ENCODE peak calls at places on chromosomes 1 and 21, in nine cellular contexts. One of them, this sample, is unnamed.
A peak's percentile ranks its signal among the peaks of the same experiment; 100 is the strongest.

GRCh38 chr1:205335692-205336091 is 14.1 kb upstream of the NUAK2 start:
- DNase-seq in retinal pigment epithelial cell: no peak
- DNase-seq in nephron progenitor cell: peak; percentile 86
- DNase-seq in colonic mucosa: peak; percentile 90
- DNase-seq in A549: peak; percentile 89
- DNase-seq in cardiac muscle cell: peak; percentile 78
- DNase-seq in psoas muscle: peak; percentile 63
- DNase-seq in left ventricle myocardium inferior: peak; percentile 63
- DNase-seq in IMR-90: peak; percentile 62
- DNase-seq in this sample: peak; percentile 93

GRCh38 chr1:244992833-244993232 is 128.5 kb upstream of the HNRNPU start:
- DNase-seq in retinal pigment epithelial cell: no peak
- DNase-seq in nephron progenitor cell: no peak
- DNase-seq in colonic mucosa: no peak
- DNase-seq in A549: no peak
- DNase-seq in cardiac muscle cell: no peak
- DNase-seq in psoas muscle: no peak
- DNase-seq in left ventricle myocardium inferior: no peak
- DNase-seq in IMR-90: peak; percentile 34
- DNase-seq in this sample: no peak

GRCh38 chr1:7485086-7485780 is 285.9 kb upstream of the VAMP3 start:
- DNase-seq in retinal pigment epithelial cell: no peak
- DNase-seq in nephron progenitor cell: no peak
- DNase-seq in colonic mucosa: no peak
- DNase-seq in A549: no peak
- DNase-seq in cardiac muscle cell: no peak
- DNase-seq in psoas muscle: no peak
- DNase-seq in left ventricle myocardium inferior: no peak
- DNase-seq in IMR-90: peak; percentile 23
- DNase-seq in this sample: no peak

GRCh38 chr21:15076730-15077129 is 11.9 kb upstream of the NRIP1 start:
- DNase-seq in retinal pigment epithelial cell: no peak
- DNase-seq in nephron progenitor cell: no peak
- DNase-seq in colonic mucosa: no peak
- DNase-seq in A549: no peak
- DNase-seq in cardiac muscle cell: no peak
- DNase-seq in psoas muscle: no peak
- DNase-seq in left ventricle myocardium inferior: no peak
- DNase-seq in IMR-90: no peak
- DNase-seq in this sample: no peak

GRCh38 chr1:16011936-16012589 is 5.8 kb downstream of the HSPB7 start:
- DNase-seq in retinal pigment epithelial cell: no peak
- DNase-seq in nephron progenitor cell: no peak
- DNase-seq in colonic mucosa: no peak
- DNase-seq in A549: no peak
- DNase-seq in cardiac muscle cell: no peak
- DNase-seq in psoas muscle: no peak
- DNase-seq in left ventricle myocardium inferior: no peak
- DNase-seq in IMR-90: no peak
- DNase-seq in this sample: no peak

GRCh38 chr1:203673550-203674411 is 47.1 kb downstream of the ATP2B4 start:
- DNase-seq in retinal pigment epithelial cell: peak; percentile 79
- DNase-seq in nephron progenitor cell: no peak
- DNase-seq in colonic mucosa: peak; percentile 32
- DNase-seq in A549: peak; percentile 85
- DNase-seq in cardiac muscle cell: peak; percentile 82
- DNase-seq in psoas muscle: peak; percentile 29
- DNase-seq in left ventricle myocardium inferior: peak; percentile 41
- DNase-seq in IMR-90: peak; percentile 97
- DNase-seq in this sample: peak; percentile 26

GRCh38 chr1:244846653-244847052 is 11.2 kb downstream of the COX20 start:
- DNase-seq in retinal pigment epithelial cell: no peak
- DNase-seq in nephron progenitor cell: no peak
- DNase-seq in colonic mucosa: no peak
- DNase-seq in A549: no peak
- DNase-seq in cardiac muscle cell: no peak
- DNase-seq in psoas muscle: no peak
- DNase-seq in left ventricle myocardium inferior: no peak
- DNase-seq in IMR-90: no peak
- DNase-seq in this sample: no peak

GRCh38 chr1:8664887-8665286 is 152.6 kb downstream of the RERE start:
- DNase-seq in retinal pigment epithelial cell: no peak
- DNase-seq in nephron progenitor cell: no peak
- DNase-seq in colonic mucosa: no peak
- DNase-seq in A549: no peak
- DNase-seq in cardiac muscle cell: no peak
- DNase-seq in psoas muscle: no peak
- DNase-seq in left ventricle myocardium inferior: no peak
- DNase-seq in IMR-90: no peak
- DNase-seq in this sample: no peak

GRCh38 chr1:201774983-201775344 is 54.0 kb upstream of the IPO9 start:
- DNase-seq in retinal pigment epithelial cell: no peak
- DNase-seq in nephron progenitor cell: no peak
- DNase-seq in colonic mucosa: no peak
- DNase-seq in A549: no peak
- DNase-seq in cardiac muscle cell: no peak
- DNase-seq in psoas muscle: no peak
- DNase-seq in left ventricle myocardium inferior: no peak
- DNase-seq in IMR-90: no peak
- DNase-seq in this sample: no peak

GRCh38 chr1:226349081-226349480 is 40.1 kb upstream of the LIN9 start:
- DNase-seq in retinal pigment epithelial cell: no peak
- DNase-seq in nephron progenitor cell: peak; percentile 12
- DNase-seq in colonic mucosa: no peak
- DNase-seq in A549: no peak
- DNase-seq in cardiac muscle cell: no peak
- DNase-seq in psoas muscle: no peak
- DNase-seq in left ventricle myocardium inferior: no peak
- DNase-seq in IMR-90: no peak
- DNase-seq in this sample: no peak

GRCh38 chr1:148334339-148335130 is 148.6 kb downstream of the PPIAL4G start:
- DNase-seq in retinal pigment epithelial cell: peak; percentile 89
- DNase-seq in nephron progenitor cell: peak; percentile 77
- DNase-seq in colonic mucosa: peak; percentile 93
- DNase-seq in A549: peak; percentile 93
- DNase-seq in cardiac muscle cell: peak; percentile 92
- DNase-seq in psoas muscle: peak; percentile 74
- DNase-seq in left ventricle myocardium inferior: peak; percentile 76
- DNase-seq in IMR-90: peak; percentile 81
- DNase-seq in this sample: peak; percentile 68

GRCh38 chr21:26965567-26966359 is 1.1 kb downstream of the ADAMTS5 start:
- DNase-seq in retinal pigment epithelial cell: no peak
- DNase-seq in nephron progenitor cell: peak; percentile 73
- DNase-seq in colonic mucosa: peak; percentile 19
- DNase-seq in A549: no peak
- DNase-seq in cardiac muscle cell: peak; percentile 41
- DNase-seq in psoas muscle: peak; percentile 62
- DNase-seq in left ventricle myocardium inferior: peak; percentile 65
- DNase-seq in IMR-90: peak; percentile 12
- DNase-seq in this sample: peak; percentile 50

GRCh38 chr1:17551755-17552234 is 12.3 kb downstream of the ARHGEF10L start:
- DNase-seq in retinal pigment epithelial cell: no peak
- DNase-seq in nephron progenitor cell: no peak
- DNase-seq in colonic mucosa: peak; percentile 45
- DNase-seq in A549: no peak
- DNase-seq in cardiac muscle cell: peak; percentile 25
- DNase-seq in psoas muscle: no peak
- DNase-seq in left ventricle myocardium inferior: peak; percentile 50
- DNase-seq in IMR-90: peak; percentile 65
- DNase-seq in this sample: no peak

GRCh38 chr1:1014896-1015681 is 1.8 kb downstream of the ISG15 start:
- DNase-seq in retinal pigment epithelial cell: no peak
- DNase-seq in nephron progenitor cell: no peak
- DNase-seq in colonic mucosa: no peak
- DNase-seq in A549: no peak
- DNase-seq in cardiac muscle cell: no peak
- DNase-seq in psoas muscle: no peak
- DNase-seq in left ventricle myocardium inferior: no peak
- DNase-seq in IMR-90: no peak
- DNase-seq in this sample: peak; percentile 38

GRCh38 chr1:204186597-204186996 is 9.7 kb downstream of the KISS1 start:
- DNase-seq in retinal pigment epithelial cell: no peak
- DNase-seq in nephron progenitor cell: no peak
- DNase-seq in colonic mucosa: no peak
- DNase-seq in A549: no peak
- DNase-seq in cardiac muscle cell: no peak
- DNase-seq in psoas muscle: no peak
- DNase-seq in left ventricle myocardium inferior: no peak
- DNase-seq in IMR-90: no peak
- DNase-seq in this sample: no peak

DNA sequence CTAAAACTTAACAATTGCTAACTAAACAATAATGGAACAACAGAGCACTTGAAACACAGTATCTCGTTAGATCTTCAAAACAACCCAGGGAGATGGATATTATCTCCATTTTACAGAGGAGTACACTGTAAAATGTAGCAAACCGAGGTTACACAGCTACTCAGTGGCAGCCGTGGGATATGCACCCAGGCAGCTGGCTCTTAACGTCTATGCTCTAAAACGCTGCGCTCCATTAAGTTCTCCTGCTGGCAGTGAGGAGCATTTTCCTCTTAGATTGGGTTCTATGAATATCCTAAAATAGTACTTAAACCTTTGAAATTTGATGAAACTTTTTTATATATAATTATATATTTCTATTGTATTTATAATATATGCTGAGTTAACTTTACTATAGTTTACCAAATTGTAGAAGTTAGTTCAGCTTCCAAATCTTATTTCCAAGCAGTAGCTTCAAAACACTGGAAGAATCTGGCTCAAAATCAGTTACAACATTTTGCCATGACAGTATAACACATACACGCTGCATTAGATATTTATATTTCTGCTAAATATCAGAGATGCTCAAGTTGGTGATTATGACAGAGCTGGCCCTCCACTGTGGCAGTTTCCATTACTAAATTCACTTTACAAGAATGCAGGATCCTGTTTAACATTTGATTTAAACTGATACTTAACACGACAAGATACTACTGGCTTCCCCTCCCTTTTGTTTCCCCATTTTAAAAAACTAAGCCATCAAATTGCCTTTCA is 49.5 kb downstream of the TGFBR3 start:
- DNase-seq in retinal pigment epithelial cell: no peak
- DNase-seq in nephron progenitor cell: no peak
- DNase-seq in colonic mucosa: no peak
- DNase-seq in A549: no peak
- DNase-seq in cardiac muscle cell: no peak
- DNase-seq in psoas muscle: no peak
- DNase-seq in left ventricle myocardium inferior: no peak
- DNase-seq in IMR-90: no peak
- DNase-seq in this sample: no peak
- TF ChIP-seq CTCF in retinal pigment epithelial cell: no peak
- TF ChIP-seq CTCF in nephron progenitor cell: no peak
- TF ChIP-seq CTCF in colonic mucosa: no peak
- TF ChIP-seq CTCF in A549: no peak
- TF ChIP-seq CTCF in cardiac muscle cell: no peak
- TF ChIP-seq CTCF in psoas muscle: no peak
- TF ChIP-seq CTCF in left ventricle myocardium inferior: peak; percentile 39
- TF ChIP-seq CTCF in IMR-90: no peak
- TF ChIP-seq CTCF in this sample: no peak

DNA sequence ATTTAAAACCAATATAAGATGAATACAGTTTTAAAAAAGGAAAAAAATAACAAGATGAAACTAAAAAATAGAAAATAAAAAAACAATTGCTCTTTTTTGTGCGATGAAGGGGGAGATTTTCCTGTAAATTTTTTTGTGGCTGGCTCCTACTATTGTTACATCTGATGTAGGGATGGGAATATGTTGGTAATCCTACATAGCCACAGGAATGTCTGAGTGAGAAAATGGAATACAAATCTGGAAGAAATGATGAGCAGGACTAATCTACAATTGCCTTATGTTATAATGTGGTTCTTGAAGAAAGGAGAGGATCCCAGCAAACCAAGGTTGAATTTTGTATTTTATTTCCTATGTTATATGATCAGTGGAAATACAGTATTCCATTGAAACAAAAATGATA is 40.9 kb downstream of the ATP6V1G3 start:
- DNase-seq in retinal pigment epithelial cell: no peak
- DNase-seq in nephron progenitor cell: no peak
- DNase-seq in colonic mucosa: no peak
- DNase-seq in A549: no peak
- DNase-seq in cardiac muscle cell: peak; percentile 8
- DNase-seq in psoas muscle: no peak
- DNase-seq in left ventricle myocardium inferior: no peak
- DNase-seq in IMR-90: peak; percentile 43
- DNase-seq in this sample: no peak
- TF ChIP-seq CTCF in retinal pigment epithelial cell: no peak
- TF ChIP-seq CTCF in nephron progenitor cell: no peak
- TF ChIP-seq CTCF in colonic mucosa: no peak
- TF ChIP-seq CTCF in A549: no peak
- TF ChIP-seq CTCF in cardiac muscle cell: no peak
- TF ChIP-seq CTCF in psoas muscle: no peak
- TF ChIP-seq CTCF in left ventricle myocardium inferior: no peak
- TF ChIP-seq CTCF in IMR-90: no peak
- TF ChIP-seq CTCF in this sample: no peak

DNA sequence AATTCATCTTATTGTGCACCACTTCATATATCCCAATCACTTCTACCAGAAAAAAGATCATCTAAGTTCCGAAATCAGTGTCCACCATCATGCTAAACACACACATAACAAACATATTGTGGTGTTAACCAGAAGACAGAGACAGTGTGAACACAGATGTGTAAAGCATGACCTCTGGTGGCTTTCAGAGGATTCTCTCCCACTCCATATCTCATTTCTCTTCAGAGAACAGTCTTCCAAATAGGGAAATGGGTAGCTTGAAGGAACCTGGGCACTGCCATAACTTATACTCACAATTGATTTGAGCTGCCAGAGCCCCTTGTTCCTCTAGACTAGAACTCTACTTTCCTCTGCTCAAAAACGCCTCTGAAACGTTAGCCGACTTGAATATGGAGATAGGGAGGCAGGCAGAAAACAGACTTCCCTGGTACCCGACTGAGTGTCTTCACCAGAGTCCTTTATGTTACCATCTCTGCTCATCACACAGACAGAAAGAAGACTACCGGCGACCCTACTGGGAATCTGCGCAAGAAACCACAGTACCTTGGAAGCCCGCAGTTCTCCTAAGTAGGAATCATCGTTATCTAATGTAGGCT is 1.8 kb upstream of the ELAPOR1 start:
- DNase-seq in retinal pigment epithelial cell: no peak
- DNase-seq in nephron progenitor cell: no peak
- DNase-seq in colonic mucosa: no peak
- DNase-seq in A549: peak; percentile 52
- DNase-seq in cardiac muscle cell: peak; percentile 49
- DNase-seq in psoas muscle: no peak
- DNase-seq in left ventricle myocardium inferior: no peak
- DNase-seq in IMR-90: peak; percentile 41
- DNase-seq in this sample: peak; percentile 12
- TF ChIP-seq CTCF in retinal pigment epithelial cell: no peak
- TF ChIP-seq CTCF in nephron progenitor cell: no peak
- TF ChIP-seq CTCF in colonic mucosa: no peak
- TF ChIP-seq CTCF in A549: peak; percentile 22
- TF ChIP-seq CTCF in cardiac muscle cell: peak; percentile 14
- TF ChIP-seq CTCF in psoas muscle: no peak
- TF ChIP-seq CTCF in left ventricle myocardium inferior: no peak
- TF ChIP-seq CTCF in IMR-90: peak; percentile 45
- TF ChIP-seq CTCF in this sample: no peak

DNA sequence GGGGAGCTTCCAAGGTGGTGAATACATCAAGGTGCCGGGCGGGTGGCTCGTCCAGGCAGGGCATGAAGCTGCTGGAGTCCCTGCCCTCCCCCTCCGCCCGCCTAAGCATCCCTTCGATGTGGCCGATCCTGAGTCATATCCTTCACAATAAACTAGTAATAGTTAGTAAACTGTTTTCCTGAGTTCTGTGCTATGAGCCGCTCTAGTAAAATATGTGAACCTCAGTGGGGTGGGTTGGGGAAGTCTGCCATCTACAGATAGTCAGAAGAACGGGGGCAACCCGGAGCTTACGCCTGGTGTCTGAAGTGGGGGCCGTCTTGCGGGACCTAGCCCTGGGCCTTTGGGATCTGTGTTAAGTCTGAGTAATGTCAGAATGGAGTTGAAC is 21.6 kb downstream of the C2CD2 start:
- DNase-seq in retinal pigment epithelial cell: no peak
- DNase-seq in nephron progenitor cell: no peak
- DNase-seq in colonic mucosa: no peak
- DNase-seq in A549: peak; percentile 68
- DNase-seq in cardiac muscle cell: peak; percentile 85
- DNase-seq in psoas muscle: peak; percentile 38
- DNase-seq in left ventricle myocardium inferior: no peak
- DNase-seq in IMR-90: peak; percentile 88
- DNase-seq in this sample: no peak
- TF ChIP-seq CTCF in retinal pigment epithelial cell: no peak
- TF ChIP-seq CTCF in nephron progenitor cell: no peak
- TF ChIP-seq CTCF in colonic mucosa: no peak
- TF ChIP-seq CTCF in A549: no peak
- TF ChIP-seq CTCF in cardiac muscle cell: peak; percentile 38
- TF ChIP-seq CTCF in psoas muscle: no peak
- TF ChIP-seq CTCF in left ventricle myocardium inferior: no peak
- TF ChIP-seq CTCF in IMR-90: peak; percentile 49
- TF ChIP-seq CTCF in this sample: no peak

This sample was measured in neural crest cell.